ENCODE peak calls at places on chromosomes 11 and 22, in seven cellular contexts. A is neural progenitor cell, E is cardiac muscle cell, K is AG04450, Y is GM23338, J is upper lobe of right lung, M is heart right ventricle. L is an unnamed sample.

GRCh38 chr11:121133046-121133445 is 32.0 kb downstream of the TECTA start:
- DNase-seq in A (no peak), E (no peak), K (no peak), Y (no peak), J (no peak), M (no peak), L (no peak)

GRCh38 chr11:70443043-70444030 is 45.0 kb downstream of the CTTN start:
- DNase-seq in A (no peak), E (no peak), K (no peak), Y (no peak), J (peak; percentile 45), M (no peak), L (no peak)

GRCh38 chr22:33835196-33835788 is 85.0 kb downstream of the LARGE1 start:
- DNase-seq in A (peak; percentile 42), E (no peak), K (no peak), Y (peak; percentile 69), J (no peak), M (no peak), L (no peak)

GRCh38 chr22:33886696-33887095 is 33.6 kb downstream of the LARGE1 start:
- DNase-seq in A (no peak), E (no peak), K (no peak), Y (no peak), J (no peak), M (no peak), L (no peak)

GRCh38 chr11:79314906-79315689 is 125.7 kb downstream of the TENM4 start:
- DNase-seq in A (peak; percentile 76), E (peak; percentile 30), K (no peak), Y (peak; percentile 82), J (no peak), M (no peak), L (no peak)

GRCh38 chr11:88174627-88175003 is 628 bp downstream of the RAB38 start:
- DNase-seq in A (peak; percentile 45), E (peak; percentile 81), K (peak; percentile 30), Y (peak; percentile 56), J (peak; percentile 88), M (peak; percentile 50), L (no peak)

GRCh38 chr11:29119116-29119515 is 897.7 kb downstream of the KCNA4 start:
- DNase-seq in A (no peak), E (peak; percentile 53), K (no peak), Y (no peak), J (no peak), M (no peak), L (no peak)

GRCh38 chr11:46896719-46897406 is 21.5 kb downstream of the LRP4 start:
- DNase-seq in A (peak; percentile 39), E (peak; percentile 48), K (no peak), Y (peak; percentile 44), J (no peak), M (no peak), L (no peak)

GRCh38 chr11:65979261-65979759 is 17.8 kb downstream of the SART1 start:
- DNase-seq in A (no peak), E (no peak), K (no peak), Y (no peak), J (no peak), M (no peak), L (no peak)

DNA sequence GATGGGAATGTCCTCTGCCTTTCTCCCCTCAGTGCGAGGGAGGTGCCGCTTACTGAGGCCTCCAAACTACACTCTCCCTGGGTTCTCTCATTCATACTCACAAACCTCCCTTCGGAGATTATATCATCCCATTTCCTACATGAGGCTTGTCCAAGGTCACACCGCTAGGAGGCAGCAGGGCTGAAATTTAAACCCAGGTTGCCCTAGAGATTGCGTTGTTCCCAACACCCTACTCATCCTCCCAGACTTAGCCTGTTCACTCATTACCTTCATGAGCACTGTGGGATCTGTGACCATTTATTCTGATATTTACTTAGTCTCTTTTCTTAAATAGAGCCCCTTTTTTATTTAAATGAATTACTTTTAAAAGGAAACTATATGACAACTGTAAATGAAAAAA is 31.1 kb downstream of the SDHAF2 start:
- DNase-seq in A (no peak), E (no peak), K (no peak), Y (peak; percentile 30), J (no peak), M (no peak), L (no peak)
- TF ChIP-seq CTCF in A (peak; percentile 15), E (peak; percentile 11), K (no peak), Y (peak; percentile 50), J (no peak), M (no peak), L (peak; percentile 10)

GRCh38 chr11:44058275-44058674 is 7.8 kb upstream of the ACCS start:
- DNase-seq in A (no peak), E (no peak), K (no peak), Y (no peak), J (no peak), M (no peak), L (no peak)
- H3K4me3 ChIP-seq in A (no peak overlapping the region), E (no peak overlapping the region), K (no peak overlapping the region), Y (no peak overlapping the region), J (no peak overlapping the region), M (no peak overlapping the region), L (no peak overlapping the region)

GRCh38 chr22:22159384-22159783 is 85.2 kb upstream of the VPREB1 start:
- DNase-seq in A (no peak), E (no peak), K (no peak), Y (no peak), J (no peak), M (no peak), L (no peak)
- H3K27me3 ChIP-seq in A (peaks cover 92% of the 10 kb centered on the region), E (peaks cover 74% of the 10 kb centered on the region), K (peaks cover 14% of the 10 kb centered on the region), Y (peaks cover 90% of the 10 kb centered on the region), J (no peaks in the 10 kb centered on the region), M (no peaks in the 10 kb centered on the region), L (no peaks in the 10 kb centered on the region)

GRCh38 chr11:107860688-107861087 is 2.1 kb upstream of the SLC35F2 start:
- DNase-seq in A (no peak), E (no peak), K (no peak), Y (peak; percentile 21), J (no peak), M (no peak), L (no peak)
- TF ChIP-seq CTCF in A (no peak), E (no peak), K (no peak), Y (no peak), J (no peak), M (no peak), L (no peak)

DNA sequence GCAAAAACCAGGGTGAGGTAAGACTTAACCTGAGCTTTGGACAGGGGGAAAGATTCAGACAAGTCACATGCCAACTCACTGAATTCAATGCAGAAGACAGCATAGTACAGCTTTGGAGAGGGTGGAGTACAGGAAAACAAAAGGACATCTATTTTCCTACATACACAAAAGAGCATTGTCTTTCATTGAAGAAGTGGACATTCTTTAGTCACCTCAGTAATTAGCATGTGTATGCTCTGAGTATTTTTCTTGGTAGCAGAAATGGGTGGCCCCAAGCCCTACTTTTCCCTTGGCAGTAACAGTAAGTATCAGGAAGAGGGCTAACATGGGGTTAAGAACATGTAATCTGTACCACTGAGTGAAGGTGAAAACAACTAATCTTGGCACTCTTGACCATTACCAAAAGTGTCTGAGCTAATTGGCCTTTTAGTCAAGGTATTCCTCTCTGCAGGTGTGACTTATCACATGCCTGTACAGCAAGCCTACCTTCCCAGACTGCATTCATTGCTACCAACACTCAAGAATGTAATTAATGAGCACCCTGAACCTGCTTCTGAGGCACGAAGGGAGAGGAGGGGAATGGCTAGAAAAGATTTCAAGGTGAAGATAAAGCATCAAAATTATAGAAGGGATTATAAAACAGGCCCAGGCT is 33.9 kb downstream of the SYTL2 start:
- DNase-seq in A (no peak), E (no peak), K (no peak), Y (no peak), J (no peak), M (no peak), L (no peak)
- H3K4me3 ChIP-seq in A (no peak overlapping the region), E (no peak overlapping the region), K (no peak overlapping the region), Y (no peak overlapping the region), J (no peak overlapping the region), M (no peak overlapping the region), L (no peak overlapping the region)

GRCh38 chr11:131154329-131154728 is 216.1 kb upstream of the NTM start:
- DNase-seq in A (peak; percentile 13), E (no peak), K (no peak), Y (no peak), J (no peak), M (no peak), L (no peak)
- H3K27me3 ChIP-seq in A (no peaks in the 10 kb centered on the region), E (no peaks in the 10 kb centered on the region), K (no peaks in the 10 kb centered on the region), Y (no peaks in the 10 kb centered on the region), J (no peaks in the 10 kb centered on the region), M (no peaks in the 10 kb centered on the region), L (no peaks in the 10 kb centered on the region)

GRCh38 chr11:103920449-103920848 is 116.0 kb upstream of the DDI1 start:
- DNase-seq in A (no peak), E (no peak), K (peak; percentile 34), Y (no peak), J (no peak), M (no peak), L (peak; percentile 16)

GRCh38 chr11:103924166-103925013 is 112.0 kb upstream of the DDI1 start:
- DNase-seq in A (no peak), E (no peak), K (no peak), Y (no peak), J (no peak), M (no peak), L (no peak)

GRCh38 chr11:103923473-103923931 is 112.9 kb upstream of the DDI1 start:
- DNase-seq in A (no peak), E (no peak), K (no peak), Y (peak; percentile 7), J (no peak), M (no peak), L (peak; percentile 54)

GRCh38 chr11:103920933-103921332 is 115.5 kb upstream of the DDI1 start:
- DNase-seq in A (no peak), E (peak; percentile 26), K (no peak), Y (peak; percentile 31), J (no peak), M (no peak), L (no peak)
- TF ChIP-seq CTCF in A (peak; percentile 7), E (no peak), K (peak; percentile 18), Y (peak; percentile 36), J (no peak), M (no peak), L (no peak)

GRCh38 chr22:42688241-42688913 is 32.3 kb downstream of the A4GALT start:
- DNase-seq in A (peak; percentile 58), E (peak; percentile 97), K (peak; percentile 78), Y (peak; percentile 70), J (peak; percentile 85), M (peak; percentile 93), L (peak; percentile 79)
- H3K4me3 ChIP-seq in A (no peak overlapping the region), E (no peak overlapping the region), K (no peak overlapping the region), Y (no peak overlapping the region), J (no peak overlapping the region), M (no peak overlapping the region), L (no peak overlapping the region)